ENCODE peak calls at places on chromosomes 6 and 20, in four cellular contexts. One of them, this sample, is unnamed.

GRCh38 chr6:151497935-151498726 is 4.3 kb downstream of the CCDC170 start:
- DNase-seq in prostate gland: no peak
- DNase-seq in breast epithelium: no peak
- DNase-seq in H1: no peak
- DNase-seq in this sample: no peak

GRCh38 chr6:12474167-12475140 is 184.3 kb downstream of the EDN1 start:
- DNase-seq in H1: no peak
- DNase-seq in prostate gland: peak
- DNase-seq in breast epithelium: no peak
- DNase-seq in this sample: no peak

GRCh38 chr6:169794317-169795055 is 43.1 kb downstream of the ERMARD start:
- DNase-seq in H1: no peak
- DNase-seq in breast epithelium: no peak
- DNase-seq in prostate gland: no peak
- DNase-seq in this sample: no peak

GRCh38 chr6:141653590-141653989 is 479.1 kb upstream of the GJE1 start:
- DNase-seq in breast epithelium: no peak
- DNase-seq in H1: no peak
- DNase-seq in prostate gland: no peak
- DNase-seq in this sample: no peak

GRCh38 chr20:21183722-21184121 is 57.8 kb downstream of the KIZ start:
- DNase-seq in prostate gland: no peak
- DNase-seq in H1: no peak
- DNase-seq in breast epithelium: no peak
- DNase-seq in this sample: no peak

GRCh38 chr6:36858407-36858981 is 16.1 kb downstream of the PPIL1 start:
- DNase-seq in prostate gland: peak
- DNase-seq in H1: no peak
- DNase-seq in breast epithelium: no peak
- DNase-seq in this sample: no peak

GRCh38 chr20:53611449-53611894 is 17.8 kb upstream of the ZNF217 start:
- DNase-seq in prostate gland: no peak
- DNase-seq in breast epithelium: no peak
- DNase-seq in H1: no peak
- DNase-seq in this sample: no peak

GRCh38 chr20:6034134-6034969 is 19.5 kb downstream of the LRRN4 start:
- DNase-seq in breast epithelium: no peak
- DNase-seq in prostate gland: no peak
- DNase-seq in H1: no peak
- DNase-seq in this sample: no peak

GRCh38 chr6:167735498-167736201 is 91.1 kb upstream of the AFDN start:
- DNase-seq in prostate gland: no peak
- DNase-seq in H1: no peak
- DNase-seq in breast epithelium: no peak
- DNase-seq in this sample: no peak

GRCh38 chr6:153150400-153150766 is 19.3 kb upstream of the RGS17 start:
- DNase-seq in breast epithelium: no peak
- DNase-seq in prostate gland: no peak
- DNase-seq in H1: no peak
- DNase-seq in this sample: no peak

GRCh38 chr20:44584103-44584690 is 1.8 kb downstream of the PKIG start:
- DNase-seq in prostate gland: no peak
- DNase-seq in H1: no peak
- DNase-seq in breast epithelium: no peak
- DNase-seq in this sample: no peak

GRCh38 chr6:43604174-43604573 is 24.9 kb downstream of the GTPBP2 start:
- DNase-seq in breast epithelium: no peak
- DNase-seq in H1: no peak
- DNase-seq in prostate gland: no peak
- DNase-seq in this sample: no peak

GRCh38 chr6:152859225-152859624 is 108.6 kb downstream of the VIP start:
- DNase-seq in prostate gland: no peak
- DNase-seq in H1: no peak
- DNase-seq in breast epithelium: no peak
- DNase-seq in this sample: no peak

GRCh38 chr20:22241609-22242008 is 342.8 kb downstream of the FOXA2 start:
- DNase-seq in H1: no peak
- DNase-seq in prostate gland: no peak
- DNase-seq in breast epithelium: no peak
- DNase-seq in this sample: no peak

GRCh38 chr20:55264825-55265224 is 740.5 kb downstream of the CBLN4 start:
- DNase-seq in prostate gland: no peak
- DNase-seq in H1: no peak
- DNase-seq in breast epithelium: no peak
- DNase-seq in this sample: no peak

GRCh38 chr6:129598244-129599187 is 111.5 kb downstream of the ARHGAP18 start:
- DNase-seq in prostate gland: peak
- DNase-seq in breast epithelium: no peak
- DNase-seq in H1: no peak
- DNase-seq in this sample: no peak

GRCh38 chr6:1941534-1941933 is 303.9 kb downstream of the GMDS start:
- DNase-seq in H1: no peak
- DNase-seq in breast epithelium: no peak
- DNase-seq in prostate gland: no peak
- DNase-seq in this sample: no peak

GRCh38 chr6:107192739-107193296 is 77.5 kb upstream of the BEND3 start:
- DNase-seq in breast epithelium: no peak
- DNase-seq in prostate gland: no peak
- DNase-seq in H1: no peak
- DNase-seq in this sample: no peak

GRCh38 chr6:33683051-33683571 is 28.4 kb downstream of the UQCC2 start:
- DNase-seq in H1: no peak
- DNase-seq in prostate gland: no peak
- DNase-seq in breast epithelium: no peak
- DNase-seq in this sample: no peak

GRCh38 chr6:155495011-155495768 is 39.6 kb upstream of the NOX3 start:
- DNase-seq in H1: peak
- DNase-seq in breast epithelium: no peak
- DNase-seq in prostate gland: no peak
- DNase-seq in this sample: no peak

GRCh38 chr6:18412644-18413043 is 25.5 kb downstream of the RNF144B start:
- DNase-seq in prostate gland: no peak
- DNase-seq in H1: no peak
- DNase-seq in breast epithelium: no peak
- DNase-seq in this sample: no peak

GRCh38 chr20:54488442-54488841 is 13.0 kb downstream of the DOK5 start:
- DNase-seq in H1: no peak
- DNase-seq in prostate gland: no peak
- DNase-seq in breast epithelium: no peak
- DNase-seq in this sample: no peak

GRCh38 chr6:106808758-106809157 is 165.8 kb downstream of the CD24 start:
- DNase-seq in prostate gland: no peak
- DNase-seq in H1: no peak
- DNase-seq in breast epithelium: no peak
- DNase-seq in this sample: no peak

GRCh38 chr6:63372951-63373533 is 53.3 kb upstream of the LGSN start:
- DNase-seq in H1: no peak
- DNase-seq in breast epithelium: no peak
- DNase-seq in prostate gland: no peak
- DNase-seq in this sample: no peak

GRCh38 chr6:25882066-25882496 is 8.0 kb upstream of the SLC17A3 start:
- DNase-seq in H1: peak
- DNase-seq in breast epithelium: no peak
- DNase-seq in prostate gland: no peak
- DNase-seq in this sample: no peak

GRCh38 chr6:39273394-39273793 is 40.8 kb downstream of the KCNK17 start:
- DNase-seq in prostate gland: no peak
- DNase-seq in H1: peak
- DNase-seq in breast epithelium: no peak
- DNase-seq in this sample: no peak

GRCh38 chr6:30135147-30135546 is 793 bp upstream of the TRIM40 start:
- DNase-seq in breast epithelium: no peak
- DNase-seq in prostate gland: no peak
- DNase-seq in H1: no peak
- DNase-seq in this sample: no peak

GRCh38 chr6:46014054-46014453 is 1.6 kb downstream of the CLIC5 start:
- DNase-seq in prostate gland: no peak
- DNase-seq in breast epithelium: no peak
- DNase-seq in H1: no peak
- DNase-seq in this sample: no peak

GRCh38 chr20:39800111-39800510 is 838.0 kb downstream of the DHX35 start:
- DNase-seq in H1: no peak
- DNase-seq in breast epithelium: no peak
- DNase-seq in prostate gland: no peak
- DNase-seq in this sample: peak

GRCh38 chr6:157778719-157779118 is 44.3 kb upstream of the SNX9 start:
- DNase-seq in prostate gland: no peak
- DNase-seq in H1: no peak
- DNase-seq in breast epithelium: no peak
- DNase-seq in this sample: no peak

GRCh38 chr6:83055366-83055964 is 10.2 kb downstream of the UBE3D start:
- DNase-seq in breast epithelium: no peak
- DNase-seq in prostate gland: peak
- DNase-seq in H1: no peak
- DNase-seq in this sample: no peak

GRCh38 chr6:125018136-125018535 is 55.9 kb downstream of the RNF217 start:
- DNase-seq in H1: no peak
- DNase-seq in prostate gland: no peak
- DNase-seq in breast epithelium: no peak
- DNase-seq in this sample: no peak

GRCh38 chr6:52498538-52499017 is 78.3 kb downstream of the TRAM2 start:
- DNase-seq in breast epithelium: no peak
- DNase-seq in H1: no peak
- DNase-seq in prostate gland: no peak
- DNase-seq in this sample: no peak

GRCh38 chr6:104325341-104326172 is 534.2 kb downstream of the HACE1 start:
- DNase-seq in breast epithelium: no peak
- DNase-seq in prostate gland: no peak
- DNase-seq in H1: no peak
- DNase-seq in this sample: no peak

GRCh38 chr6:111625511-111626331 is 20.0 kb upstream of the TRAF3IP2 start:
- DNase-seq in H1: no peak
- DNase-seq in prostate gland: no peak
- DNase-seq in breast epithelium: no peak
- DNase-seq in this sample: no peak

DNA sequence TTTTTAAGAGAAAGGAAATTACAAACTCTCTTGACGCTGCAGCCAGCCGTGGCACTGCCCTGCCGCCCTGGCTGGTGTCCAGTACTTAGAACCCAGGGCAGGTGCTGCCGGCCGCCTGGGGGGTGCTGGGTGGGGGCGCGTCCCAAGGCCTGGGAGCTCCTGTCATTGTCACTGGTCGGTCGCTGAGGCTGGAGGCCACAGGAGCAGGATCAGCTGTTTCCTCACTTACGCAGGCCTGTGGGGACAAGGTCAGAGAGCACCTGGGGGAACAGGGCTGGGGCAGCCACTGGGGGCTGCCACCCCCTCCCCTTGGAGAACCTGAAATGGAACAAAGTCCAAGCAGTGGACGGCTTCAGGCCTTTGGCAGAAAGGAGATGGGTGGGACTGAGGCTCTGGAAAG is 5.6 kb downstream of the BIRC7 start:
- DNase-seq in breast epithelium: no peak
- DNase-seq in prostate gland: no peak
- DNase-seq in H1: no peak
- DNase-seq in this sample: no peak
- TF ChIP-seq POLR2AphosphoS5 in breast epithelium: no peak
- TF ChIP-seq POLR2AphosphoS5 in prostate gland: no peak
- TF ChIP-seq POLR2AphosphoS5 in H1: no peak
- TF ChIP-seq POLR2AphosphoS5 in this sample: no peak

DNA sequence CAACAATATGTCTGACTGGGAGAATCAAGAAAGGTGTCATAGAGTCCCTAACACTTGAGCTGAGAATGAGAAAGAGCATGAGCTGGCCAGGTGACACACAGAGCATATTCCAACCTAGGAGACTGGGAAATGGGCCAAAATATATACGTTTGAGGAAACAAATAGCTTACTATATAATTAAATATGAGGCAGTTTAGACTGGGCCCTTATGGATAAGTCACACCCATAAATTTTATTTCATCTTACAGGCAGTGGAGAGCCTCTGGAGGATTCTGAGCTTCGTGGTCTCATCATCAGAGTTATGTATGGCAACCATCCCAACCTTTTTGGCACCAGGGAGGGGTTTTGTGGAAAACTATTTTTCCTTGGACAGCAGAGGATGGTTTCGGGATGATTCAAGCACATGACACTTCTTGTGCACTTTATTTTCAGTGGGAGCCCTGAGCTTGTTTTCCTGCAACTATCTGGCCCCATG is 12.9 kb upstream of the NQO2 start:
- DNase-seq in prostate gland: no peak
- DNase-seq in breast epithelium: no peak
- DNase-seq in H1: no peak
- DNase-seq in this sample: no peak
- TF ChIP-seq POLR2A in prostate gland: no peak
- TF ChIP-seq POLR2A in breast epithelium: no peak
- TF ChIP-seq POLR2A in H1: no peak
- TF ChIP-seq POLR2A in this sample: no peak

DNA sequence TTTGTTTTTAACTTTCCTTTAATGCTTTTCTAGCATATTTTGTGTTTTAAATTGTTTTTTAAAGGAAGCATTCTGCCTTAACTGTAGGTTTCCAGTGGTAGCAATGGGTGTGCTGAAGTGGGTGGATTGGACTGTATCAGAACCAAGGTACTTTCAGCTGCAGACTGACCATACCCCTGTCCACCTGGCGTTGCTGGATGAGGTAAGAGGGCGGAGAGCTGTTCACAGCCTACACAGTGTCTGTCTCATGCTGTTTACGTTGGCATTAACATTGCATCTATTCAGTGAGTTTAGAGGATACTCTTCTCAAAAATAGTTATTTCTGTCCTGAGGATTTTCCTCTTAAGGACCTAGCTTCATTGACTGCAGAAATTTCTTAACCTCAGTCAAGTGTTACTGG is 11.9 kb downstream of the NELFCD start:
- DNase-seq in breast epithelium: no peak
- DNase-seq in prostate gland: no peak
- DNase-seq in H1: no peak
- DNase-seq in this sample: no peak
- TF ChIP-seq POLR2AphosphoS5 in breast epithelium: no peak
- TF ChIP-seq POLR2AphosphoS5 in prostate gland: no peak
- TF ChIP-seq POLR2AphosphoS5 in H1: no peak
- TF ChIP-seq POLR2AphosphoS5 in this sample: no peak

DNA sequence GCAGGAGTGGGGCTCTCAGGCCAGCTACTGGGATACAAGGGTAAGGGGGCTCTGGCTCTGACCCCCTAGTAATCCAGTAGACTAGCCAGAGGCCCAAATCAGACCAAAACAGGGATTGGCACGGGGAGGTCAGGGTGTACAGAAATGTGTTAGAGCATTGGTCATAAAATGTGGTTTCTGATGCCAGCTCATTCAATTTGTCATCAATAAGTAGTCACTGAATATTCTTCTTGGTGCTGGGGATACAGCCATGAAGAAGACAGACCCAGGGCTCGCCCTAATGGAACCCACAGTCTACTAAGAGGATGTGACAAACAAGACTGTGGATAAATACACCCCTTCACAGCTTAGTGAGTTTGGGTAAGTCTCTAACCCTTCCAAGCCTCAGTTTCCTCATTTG is 11.1 kb downstream of the MAP1LC3A start:
- DNase-seq in breast epithelium: peak
- DNase-seq in H1: no peak
- DNase-seq in prostate gland: no peak
- DNase-seq in this sample: no peak
- TF ChIP-seq POLR2A in breast epithelium: no peak
- TF ChIP-seq POLR2A in H1: no peak
- TF ChIP-seq POLR2A in prostate gland: no peak
- TF ChIP-seq POLR2A in this sample: no peak

GRCh38 chr6:7866531-7866930 is 44.1 kb downstream of the TXNDC5 start:
- DNase-seq in prostate gland: no peak
- DNase-seq in H1: no peak
- DNase-seq in breast epithelium: no peak
- DNase-seq in this sample: no peak

GRCh38 chr6:7865811-7866210 is 44.8 kb downstream of the TXNDC5 start:
- DNase-seq in H1: no peak
- DNase-seq in prostate gland: no peak
- DNase-seq in breast epithelium: no peak
- DNase-seq in this sample: no peak

GRCh38 chr6:7868926-7869325 is 41.7 kb downstream of the TXNDC5 start:
- DNase-seq in H1: no peak
- DNase-seq in breast epithelium: no peak
- DNase-seq in prostate gland: no peak
- DNase-seq in this sample: no peak
- TF ChIP-seq POLR2AphosphoS5 in H1: no peak
- TF ChIP-seq POLR2AphosphoS5 in breast epithelium: no peak
- TF ChIP-seq POLR2AphosphoS5 in prostate gland: no peak
- TF ChIP-seq POLR2AphosphoS5 in this sample: no peak